ENCODE peak calls at places on chromosome 2, in six cellular contexts. Z is IMR-90, K is SK-N-SH, B is A549, P is H1, Q is HCT116. M is an unnamed sample.

GRCh38 chr2:70561893-70562292 is 8.3 kb upstream of the TGFA start:
- DNase-seq in Z (no peak), K (no peak), B (no peak), P (no peak), Q (no peak), M (no peak)

GRCh38 chr2:101442667-101443061 is 32.2 kb downstream of the RFX8 start:
- DNase-seq in Z (no peak), K (no peak), B (no peak), P (no peak), Q (peak; percentile 12), M (no peak)

GRCh38 chr2:239394346-239394945 is 6.4 kb downstream of the HDAC4 start:
- DNase-seq in Z (no peak), K (no peak), B (no peak), P (no peak), Q (no peak), M (no peak)

GRCh38 chr2:69043736-69044400 is 30.9 kb downstream of the ANTXR1 start:
- DNase-seq in Z (no peak), K (no peak), B (no peak), P (no peak), Q (no peak), M (no peak)

GRCh38 chr2:191078165-191078867 is 64.3 kb upstream of the STAT1 start:
- DNase-seq in Z (no peak), K (no peak), B (no peak), P (no peak), Q (no peak), M (no peak)

GRCh38 chr2:238053195-238053776 is 7.5 kb upstream of the SCLY start:
- DNase-seq in Z (peak; percentile 67), K (no peak), B (no peak), P (no peak), Q (no peak), M (no peak)

GRCh38 chr2:74267068-74267467 is 68.7 kb downstream of the MTHFD2 start:
- DNase-seq in Z (no peak), K (no peak), B (peak; percentile 55), P (no peak), Q (peak; percentile 53), M (no peak)

GRCh38 chr2:240355001-240355891 is 80.2 kb upstream of the GPC1 start:
- DNase-seq in Z (peak; percentile 76), K (peak; percentile 17), B (no peak), P (no peak), Q (no peak), M (no peak)

GRCh38 chr2:69915050-69915945 is at the start of gene MXD1:
- DNase-seq in Z (no peak), K (peak; percentile 56), B (no peak), P (no peak), Q (no peak), M (no peak)

GRCh38 chr2:24642351-24642750 is 150.8 kb downstream of the PTRHD1 start:
- DNase-seq in Z (no peak), K (no peak), B (no peak), P (no peak), Q (no peak), M (no peak)

GRCh38 chr2:231015462-231015861 is 19.5 kb downstream of the SPATA3 start:
- DNase-seq in Z (no peak), K (no peak), B (no peak), P (no peak), Q (no peak), M (no peak)

GRCh38 chr2:226773291-226773690 is 26.3 kb downstream of the IRS1 start:
- DNase-seq in Z (peak; percentile 44), K (no peak), B (no peak), P (no peak), Q (no peak), M (no peak)

GRCh38 chr2:180662555-180662954 is 317.9 kb upstream of the UBE2E3 start:
- DNase-seq in Z (no peak), K (no peak), B (no peak), P (no peak), Q (no peak), M (no peak)

GRCh38 chr2:206245178-206245778 is 29.2 kb upstream of the ZDBF2 start:
- DNase-seq in Z (no peak), K (no peak), B (no peak), P (no peak), Q (no peak), M (peak; percentile 32)

GRCh38 chr2:65103013-65103720 is 26.7 kb downstream of the RAB1A start:
- DNase-seq in Z (no peak), K (no peak), B (no peak), P (no peak), Q (no peak), M (no peak)

GRCh38 chr2:210475726-210476125 is 833 bp downstream of the LANCL1 start:
- DNase-seq in Z (no peak), K (peak; percentile 22), B (no peak), P (no peak), Q (no peak), M (no peak)

GRCh38 chr2:222751821-222752719 is 80.6 kb downstream of the MOGAT1 start:
- DNase-seq in Z (no peak), K (no peak), B (no peak), P (no peak), Q (no peak), M (no peak)

GRCh38 chr2:240780023-240780831 is 39.8 kb downstream of the KIF1A start:
- DNase-seq in Z (no peak), K (no peak), B (no peak), P (no peak), Q (no peak), M (no peak)

GRCh38 chr2:8134105-8134903 is 547.6 kb upstream of the ID2 start:
- DNase-seq in Z (no peak), K (no peak), B (no peak), P (no peak), Q (no peak), M (no peak)

GRCh38 chr2:217987391-217987790 is 15.4 kb downstream of the TNS1 start:
- DNase-seq in Z (no peak), K (no peak), B (no peak), P (no peak), Q (no peak), M (no peak)

GRCh38 chr2:240444464-240444863 is 9.0 kb downstream of the GPC1 start:
- DNase-seq in Z (no peak), K (no peak), B (no peak), P (no peak), Q (no peak), M (no peak)

GRCh38 chr2:122236152-122236892 is 480.9 kb downstream of the TSN start:
- DNase-seq in Z (no peak), K (peak; percentile 15), B (peak; percentile 54), P (no peak), Q (no peak), M (no peak)

GRCh38 chr2:85420743-85421705 is 2.5 kb downstream of the SH2D6 start:
- DNase-seq in Z (peak; percentile 77), K (peak; percentile 92), B (peak; percentile 97), P (peak; percentile 100), Q (no peak), M (no peak)

GRCh38 chr2:224982226-224982625 is 60.0 kb downstream of the DOCK10 start:
- DNase-seq in Z (no peak), K (peak; percentile 36), B (no peak), P (no peak), Q (no peak), M (no peak)

GRCh38 chr2:224983719-224984388 is 58.4 kb downstream of the DOCK10 start:
- DNase-seq in Z (peak; percentile 59), K (peak; percentile 57), B (no peak), P (no peak), Q (no peak), M (no peak)

GRCh38 chr2:224986479-224986878 is 55.8 kb downstream of the DOCK10 start:
- DNase-seq in Z (no peak), K (no peak), B (no peak), P (no peak), Q (no peak), M (no peak)

GRCh38 chr2:224982910-224983688 is 59.2 kb downstream of the DOCK10 start:
- DNase-seq in Z (peak; percentile 85), K (no peak), B (no peak), P (no peak), Q (no peak), M (peak; percentile 61)

GRCh38 chr2:224984641-224985040 is 57.6 kb downstream of the DOCK10 start:
- DNase-seq in Z (no peak), K (no peak), B (no peak), P (no peak), Q (no peak), M (no peak)
- TF ChIP-seq RAD21 in Z (no peak), K (no peak), B (no peak), P (no peak), Q (no peak), M (no peak)

GRCh38 chr2:208172125-208172524 is 8.7 kb upstream of the CRYGA start:
- DNase-seq in Z (no peak), K (no peak), B (no peak), P (no peak), Q (no peak), M (no peak)

GRCh38 chr2:208174144-208174543 is 10.8 kb upstream of the CRYGA start:
- DNase-seq in Z (no peak), K (no peak), B (no peak), P (no peak), Q (no peak), M (no peak)

GRCh38 chr2:208175843-208176160 is 12.4 kb upstream of the CRYGA start:
- DNase-seq in Z (no peak), K (no peak), B (no peak), P (no peak), Q (no peak), M (no peak)

GRCh38 chr2:208179028-208179609 is 10.7 kb downstream of the C2orf80 start:
- DNase-seq in Z (no peak), K (no peak), B (no peak), P (no peak), Q (no peak), M (no peak)

DNA sequence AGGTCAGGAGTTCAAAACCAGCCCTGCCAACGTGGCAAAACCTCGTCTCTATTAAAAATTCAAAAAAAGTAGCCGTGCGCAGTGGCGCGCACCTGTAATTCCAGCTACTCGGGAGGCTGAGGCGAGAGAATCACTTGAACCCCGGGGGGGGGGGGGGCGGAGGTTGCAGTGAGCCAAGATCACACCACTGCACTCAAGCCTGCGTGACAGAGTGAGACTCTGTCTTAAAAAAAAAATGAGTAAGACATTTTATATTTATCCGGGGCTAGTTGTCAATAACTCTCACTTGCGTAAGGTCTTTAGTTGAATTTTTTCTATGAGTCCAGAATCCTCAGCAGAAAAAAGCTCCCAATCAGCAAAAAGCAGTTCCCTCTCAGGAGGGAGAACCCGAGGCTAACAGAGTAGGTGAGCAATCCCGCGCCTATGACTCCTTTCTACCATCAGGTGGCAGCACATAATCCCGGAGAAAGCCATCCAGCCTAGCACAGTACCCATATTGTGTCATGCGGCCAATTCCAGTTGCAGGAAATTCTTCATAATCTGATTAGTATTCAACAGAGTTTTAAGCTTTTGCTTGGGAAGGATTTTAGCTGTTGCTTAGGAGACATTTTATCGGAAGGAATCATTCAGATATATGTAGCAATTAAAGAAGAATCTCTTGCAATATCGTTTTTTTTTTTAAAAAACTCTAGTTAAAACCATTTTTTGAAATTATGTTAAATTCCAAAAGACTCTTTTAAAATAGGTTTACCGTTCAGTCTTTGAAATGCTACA is 11.9 kb upstream of the CRYGA start:
- DNase-seq in Z (peak; percentile 71), K (peak; percentile 85), B (peak; percentile 63), P (peak; percentile 82), Q (peak; percentile 75), M (peak; percentile 12)
- TF ChIP-seq RAD21 in Z (peak; percentile 71), K (peak; percentile 84), B (peak; percentile 75), P (peak; percentile 86), Q (peak; percentile 80), M (peak; percentile 71)

GRCh38 chr2:195419033-195419432 is 238.0 kb upstream of the SLC39A10 start:
- DNase-seq in Z (no peak), K (no peak), B (no peak), P (no peak), Q (no peak), M (no peak)
- TF ChIP-seq RAD21 in Z (no peak), K (no peak), B (no peak), P (no peak), Q (no peak), M (no peak)

GRCh38 chr2:178306351-178307073 is 112.2 kb downstream of the OSBPL6 start:
- DNase-seq in Z (peak; percentile 58), K (peak; percentile 47), B (peak; percentile 10), P (peak; percentile 72), Q (peak; percentile 24), M (peak; percentile 31)
- TF ChIP-seq RAD21 in Z (peak; percentile 62), K (peak; percentile 81), B (peak; percentile 61), P (peak; percentile 81), Q (peak; percentile 61), M (peak; percentile 81)